ENCODE peak calls at places on chromosomes 16 and 17, in ten cellular contexts. A is ovary, S is left ventricle myocardium inferior, G is pancreas, I is choroid plexus epithelial cell, E is IMR-90, O is GM23338, J is heart right ventricle, M is uterus, V is breast epithelium. Y is an unnamed sample.

GRCh38 chr16:3175157-3176153 is 12.5 kb upstream of the OR1F1 start:
- DNase-seq in M (no peak), I (peak; percentile 54), J (no peak), E (peak; percentile 53), G (no peak), O (peak; percentile 80), A (no peak), V (no peak), S (no peak), Y (peak; percentile 75)

GRCh38 chr17:30964878-30965277 is 6.0 kb upstream of the RNF135 start:
- DNase-seq in I (peak; percentile 28), S (no peak), E (peak; percentile 40), A (no peak), V (no peak), G (no peak), O (no peak), J (no peak), M (no peak), Y (no peak)

GRCh38 chr17:39461911-39462641 is 790 bp downstream of the CDK12 start:
- DNase-seq in S (no peak), G (peak; percentile 29), A (no peak), I (peak; percentile 53), V (no peak), M (peak; percentile 22), O (peak; percentile 36), J (peak; percentile 61), E (peak; percentile 58), Y (no peak)

GRCh38 chr17:50905460-50905803 is 39.3 kb upstream of the TOB1 start:
- DNase-seq in V (no peak), E (no peak), I (no peak), J (no peak), G (peak; percentile 89), S (no peak), A (no peak), M (no peak), O (peak; percentile 51), Y (no peak)

GRCh38 chr17:14098246-14098645 is 28.9 kb downstream of the COX10 start:
- DNase-seq in E (no peak), S (no peak), M (no peak), J (no peak), A (no peak), G (no peak), I (peak; percentile 5), O (peak; percentile 21), V (no peak), Y (no peak)

GRCh38 chr17:1769826-1770477 is 8.1 kb downstream of the SERPINF1 start:
- DNase-seq in A (no peak), V (peak; percentile 90), O (peak; percentile 91), E (no peak), J (no peak), M (no peak), S (no peak), I (peak; percentile 81), G (no peak), Y (no peak)

GRCh38 chr17:41419712-41420111 is 4.7 kb downstream of the KRT37 start:
- DNase-seq in G (no peak), I (no peak), O (no peak), E (no peak), S (no peak), A (no peak), J (no peak), V (peak; percentile 89), M (no peak), Y (no peak)

GRCh38 chr16:85733839-85734170 is 17.1 kb downstream of the C16orf74 start:
- DNase-seq in E (no peak), J (no peak), V (no peak), M (no peak), G (no peak), A (no peak), O (peak; percentile 98), S (no peak), I (peak; percentile 52), Y (no peak)

GRCh38 chr16:3577302-3577752 is at the start of gene NLRC3:
- DNase-seq in V (no peak), G (no peak), J (no peak), S (no peak), O (no peak), M (no peak), I (no peak), A (no peak), E (no peak), Y (peak; percentile 72)

GRCh38 chr16:87304951-87305350 is 12.2 kb downstream of the C16orf95 start:
- DNase-seq in I (no peak), S (no peak), O (no peak), E (no peak), J (no peak), G (no peak), V (no peak), A (no peak), M (no peak), Y (no peak)

DNA sequence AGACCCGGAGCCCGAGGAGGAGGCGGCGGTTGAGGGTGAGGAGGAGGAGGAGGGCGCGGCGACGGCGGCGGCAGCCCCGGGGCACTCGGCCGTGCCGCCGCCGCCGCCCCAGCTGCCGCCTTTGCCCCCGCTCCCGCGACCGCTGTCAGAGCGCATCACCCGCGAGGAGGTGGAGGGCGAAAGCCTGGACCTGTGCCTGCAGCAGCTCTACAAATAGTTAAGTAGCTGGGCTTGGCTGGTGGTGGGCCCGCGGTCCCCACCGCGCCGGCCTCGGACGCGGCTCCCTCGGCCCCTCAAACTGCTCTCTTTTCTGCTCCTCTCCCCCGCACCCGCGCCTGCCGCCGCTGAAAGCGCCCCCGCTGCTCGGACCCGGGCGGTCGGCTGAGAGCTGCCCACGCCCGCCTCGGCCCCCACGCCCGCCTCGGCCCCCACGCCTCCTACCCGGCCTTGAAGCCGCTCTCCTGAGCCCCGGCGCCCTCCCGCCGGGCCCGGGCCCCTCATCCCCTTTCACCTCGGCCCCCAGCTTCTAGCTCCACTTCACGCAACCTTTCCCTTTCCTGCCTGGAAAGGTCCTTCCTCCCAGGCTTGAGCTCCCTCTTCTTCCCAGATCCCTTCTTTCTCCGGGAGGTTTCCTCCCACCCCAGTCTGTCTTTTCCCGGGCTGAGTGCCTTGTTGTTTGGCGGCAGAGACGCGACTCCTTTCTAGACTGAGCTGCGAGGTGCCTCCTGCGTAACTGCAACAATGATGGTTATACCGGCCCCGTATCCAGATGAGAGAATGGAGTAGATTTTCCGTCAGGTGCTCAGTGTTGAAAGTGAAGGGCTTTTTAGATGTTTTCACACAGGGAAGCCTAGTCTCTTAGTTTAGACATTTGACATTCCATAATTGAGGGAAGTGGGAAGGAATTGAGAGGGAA is 850 bp downstream of the PPM1E start:
- DNase-seq in A (peak; percentile 34), I (peak; percentile 5), G (no peak), J (no peak), V (no peak), M (no peak), E (no peak), O (peak; percentile 48), S (no peak), Y (no peak)
- H3K4me3 ChIP-seq in A (peak overlapping the region; percentile 37), I (peak overlapping the region; percentile 62), G (peak overlapping the region; percentile 44), J (peak overlapping the region; percentile 56), V (peak overlapping the region; percentile 49), M (peak overlapping the region; percentile 50), E (peak overlapping the region; percentile 52), O (peak overlapping the region; percentile 89), S (peak overlapping the region; percentile 75), Y (peak overlapping the region; percentile 57)

GRCh38 chr17:65573283-65573603 is 11.8 kb upstream of the AXIN2 start:
- DNase-seq in I (no peak), S (no peak), V (no peak), O (peak; percentile 55), E (no peak), M (no peak), A (no peak), J (no peak), G (no peak), Y (no peak)

GRCh38 chr17:65568918-65569317 is 7.5 kb upstream of the AXIN2 start:
- DNase-seq in M (no peak), J (no peak), E (no peak), A (no peak), I (no peak), V (no peak), O (no peak), G (no peak), S (no peak), Y (peak; percentile 52)

GRCh38 chr17:65567566-65567965 is 6.1 kb upstream of the AXIN2 start:
- DNase-seq in S (no peak), V (no peak), E (no peak), I (no peak), J (no peak), M (no peak), G (no peak), A (no peak), O (no peak), Y (peak; percentile 54)

GRCh38 chr17:65572581-65573282 is 11.3 kb upstream of the AXIN2 start:
- DNase-seq in M (no peak), G (no peak), S (no peak), A (no peak), J (no peak), E (no peak), I (no peak), V (no peak), O (peak; percentile 98), Y (no peak)

DNA sequence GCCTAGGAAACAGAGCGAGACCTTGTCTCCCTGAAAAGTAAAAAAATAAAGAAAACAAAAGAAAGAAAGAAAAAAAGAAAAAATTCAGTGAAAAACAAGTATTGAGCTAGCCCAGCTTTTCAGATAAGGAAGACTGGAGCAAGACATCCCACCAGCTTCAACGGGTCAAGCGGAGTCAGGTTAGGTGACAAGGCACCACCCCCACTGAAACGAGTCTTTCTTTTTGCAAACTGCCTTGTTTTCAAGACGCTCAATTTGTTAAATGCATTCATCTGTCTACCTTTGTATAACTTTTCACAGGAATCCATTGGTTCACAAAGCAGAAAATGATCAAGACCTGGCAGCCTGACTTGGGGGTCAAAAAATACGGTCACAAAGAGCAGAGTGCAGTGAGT is 10.7 kb upstream of the AXIN2 start:
- DNase-seq in M (no peak), J (no peak), E (no peak), O (peak; percentile 61), A (no peak), V (no peak), G (no peak), S (no peak), I (no peak), Y (no peak)
- TF ChIP-seq CTCF in M (no peak), J (no peak), E (no peak), O (no peak), A (no peak), V (no peak), G (no peak), S (no peak), I (no peak), Y (no peak)

GRCh38 chr17:61456688-61457225 is 4.5 kb downstream of the TBX4 start:
- DNase-seq in O (no peak), A (peak; percentile 16), V (peak; percentile 11), E (no peak), I (no peak), J (no peak), S (no peak), G (no peak), M (no peak), Y (no peak)
- H3K4me3 ChIP-seq in O (peak overlapping the region; percentile 44), A (no peak overlapping the region), V (no peak overlapping the region), E (no peak overlapping the region), I (no peak overlapping the region), J (peak overlapping the region; percentile 43), S (peak overlapping the region; percentile 54), G (no peak overlapping the region), M (no peak overlapping the region), Y (no peak overlapping the region)

DNA sequence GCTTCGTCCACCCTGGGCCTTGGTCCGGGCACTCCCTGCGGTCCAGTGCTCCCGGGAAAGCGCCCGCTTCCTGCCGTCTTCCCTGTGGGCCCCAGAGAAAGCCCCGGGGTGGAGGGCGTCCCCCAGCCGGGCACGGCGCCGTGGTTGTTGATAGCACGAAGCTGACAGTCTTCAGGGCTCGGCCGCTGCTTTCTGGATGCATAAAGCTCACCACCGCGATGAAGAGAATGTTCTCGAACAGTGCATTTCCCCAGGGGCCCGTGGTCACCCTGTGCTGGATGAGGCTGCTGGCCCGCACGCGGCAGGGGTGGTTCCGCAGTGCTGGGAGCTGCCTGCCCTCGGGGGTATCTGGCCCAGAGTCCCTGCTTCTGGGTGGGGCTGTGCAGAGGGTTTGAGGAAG is 53.2 kb downstream of the BAHCC1 start:
- DNase-seq in G (no peak), I (no peak), A (no peak), S (no peak), E (no peak), V (no peak), O (no peak), M (no peak), J (no peak), Y (no peak)
- TF ChIP-seq CTCF in G (no peak), I (no peak), A (no peak), S (no peak), E (no peak), V (no peak), O (no peak), M (no peak), J (no peak), Y (no peak)

Y was measured in GM12865.